ENCODE peak calls at places on chromosome X, in six cellular contexts. One of them, this sample, is unnamed.

GRCh38 chrX:126165721-126166401 is at the start of gene DCAF12L2:
- DNase-seq in left cardiac atrium: peak
- DNase-seq in C1 segment of cervical spinal cord: no peak
- DNase-seq in aorta: no peak
- DNase-seq in AML-193: no peak
- DNase-seq in IMR-90: no peak
- DNase-seq in this sample: no peak

GRCh38 chrX:24343719-24344118 is 16.7 kb upstream of the SUPT20HL1 start:
- DNase-seq in left cardiac atrium: no peak
- DNase-seq in C1 segment of cervical spinal cord: no peak
- DNase-seq in aorta: no peak
- DNase-seq in AML-193: no peak
- DNase-seq in IMR-90: no peak
- DNase-seq in this sample: no peak

GRCh38 chrX:13764765-13765164 is 30.2 kb downstream of the OFD1 start:
- DNase-seq in left cardiac atrium: peak
- DNase-seq in C1 segment of cervical spinal cord: peak
- DNase-seq in aorta: no peak
- DNase-seq in AML-193: no peak
- DNase-seq in IMR-90: no peak
- DNase-seq in this sample: no peak

GRCh38 chrX:14916017-14916674 is 42.9 kb downstream of the MOSPD2 start:
- DNase-seq in left cardiac atrium: no peak
- DNase-seq in C1 segment of cervical spinal cord: no peak
- DNase-seq in aorta: no peak
- DNase-seq in AML-193: no peak
- DNase-seq in IMR-90: peak
- DNase-seq in this sample: no peak

GRCh38 chrX:104136241-104137019 is 20.4 kb downstream of the SLC25A53 start:
- DNase-seq in left cardiac atrium: peak
- DNase-seq in C1 segment of cervical spinal cord: peak
- DNase-seq in aorta: peak
- DNase-seq in AML-193: peak
- DNase-seq in IMR-90: peak
- DNase-seq in this sample: peak

GRCh38 chrX:74585766-74586165 is 28.7 kb downstream of the RLIM start:
- DNase-seq in left cardiac atrium: no peak
- DNase-seq in C1 segment of cervical spinal cord: no peak
- DNase-seq in aorta: no peak
- DNase-seq in AML-193: no peak
- DNase-seq in IMR-90: no peak
- DNase-seq in this sample: no peak

GRCh38 chrX:149453030-149453429 is 52.1 kb downstream of the IDS start:
- DNase-seq in left cardiac atrium: no peak
- DNase-seq in C1 segment of cervical spinal cord: no peak
- DNase-seq in aorta: no peak
- DNase-seq in AML-193: no peak
- DNase-seq in IMR-90: peak
- DNase-seq in this sample: no peak

GRCh38 chrX:31213941-31214340 is 142.1 kb upstream of the FTHL17 start:
- DNase-seq in left cardiac atrium: no peak
- DNase-seq in C1 segment of cervical spinal cord: no peak
- DNase-seq in aorta: no peak
- DNase-seq in AML-193: no peak
- DNase-seq in IMR-90: peak
- DNase-seq in this sample: no peak

GRCh38 chrX:70476934-70477733 is 32.5 kb downstream of the DLG3 start:
- DNase-seq in left cardiac atrium: peak
- DNase-seq in C1 segment of cervical spinal cord: no peak
- DNase-seq in aorta: peak
- DNase-seq in AML-193: no peak
- DNase-seq in IMR-90: peak
- DNase-seq in this sample: no peak

GRCh38 chrX:40152706-40153334 is 55.1 kb upstream of the BCOR start:
- DNase-seq in left cardiac atrium: peak
- DNase-seq in C1 segment of cervical spinal cord: peak
- DNase-seq in aorta: peak
- DNase-seq in AML-193: no peak
- DNase-seq in IMR-90: no peak
- DNase-seq in this sample: no peak

GRCh38 chrX:53445977-53446376 is 11.8 kb upstream of the HSD17B10 start:
- DNase-seq in left cardiac atrium: no peak
- DNase-seq in C1 segment of cervical spinal cord: no peak
- DNase-seq in aorta: no peak
- DNase-seq in AML-193: peak
- DNase-seq in IMR-90: peak
- DNase-seq in this sample: no peak

GRCh38 chrX:48933757-48934156 is 14.9 kb upstream of the PIM2 start:
- DNase-seq in left cardiac atrium: no peak
- DNase-seq in C1 segment of cervical spinal cord: no peak
- DNase-seq in aorta: peak
- DNase-seq in AML-193: no peak
- DNase-seq in IMR-90: no peak
- DNase-seq in this sample: no peak

GRCh38 chrX:155112171-155112570 is 40.9 kb downstream of the BRCC3 start:
- DNase-seq in left cardiac atrium: no peak
- DNase-seq in C1 segment of cervical spinal cord: no peak
- DNase-seq in aorta: no peak
- DNase-seq in AML-193: no peak
- DNase-seq in IMR-90: peak
- DNase-seq in this sample: no peak

GRCh38 chrX:43556207-43556606 is 99.9 kb upstream of the MAOA start:
- DNase-seq in left cardiac atrium: peak
- DNase-seq in C1 segment of cervical spinal cord: no peak
- DNase-seq in aorta: no peak
- DNase-seq in AML-193: no peak
- DNase-seq in IMR-90: no peak
- DNase-seq in this sample: no peak

GRCh38 chrX:69066966-69067525 is 98.2 kb downstream of the PJA1 start:
- DNase-seq in left cardiac atrium: no peak
- DNase-seq in C1 segment of cervical spinal cord: no peak
- DNase-seq in aorta: no peak
- DNase-seq in AML-193: no peak
- DNase-seq in IMR-90: peak
- DNase-seq in this sample: no peak

GRCh38 chrX:12978205-12979010 is 3.5 kb downstream of the TMSB4X start:
- DNase-seq in left cardiac atrium: peak
- DNase-seq in C1 segment of cervical spinal cord: no peak
- DNase-seq in aorta: peak
- DNase-seq in AML-193: peak
- DNase-seq in IMR-90: peak
- DNase-seq in this sample: peak

GRCh38 chrX:129523076-129524055 is at the start of gene SMARCA1:
- DNase-seq in left cardiac atrium: peak
- DNase-seq in C1 segment of cervical spinal cord: peak
- DNase-seq in aorta: peak
- DNase-seq in AML-193: no peak
- DNase-seq in IMR-90: peak
- DNase-seq in this sample: peak

GRCh38 chrX:17580529-17581155 is 156.7 kb upstream of the SCML1 start:
- DNase-seq in left cardiac atrium: no peak
- DNase-seq in C1 segment of cervical spinal cord: no peak
- DNase-seq in aorta: no peak
- DNase-seq in AML-193: no peak
- DNase-seq in IMR-90: peak
- DNase-seq in this sample: no peak

GRCh38 chrX:470686-471085 is 84.0 kb upstream of the PPP2R3B start:
- DNase-seq in left cardiac atrium: no peak
- DNase-seq in C1 segment of cervical spinal cord: no peak
- DNase-seq in aorta: no peak
- DNase-seq in AML-193: no peak
- DNase-seq in IMR-90: no peak
- DNase-seq in this sample: no peak

GRCh38 chrX:20412871-20413486 is 146.3 kb upstream of the RPS6KA3 start:
- DNase-seq in left cardiac atrium: peak
- DNase-seq in C1 segment of cervical spinal cord: peak
- DNase-seq in aorta: peak
- DNase-seq in AML-193: no peak
- DNase-seq in IMR-90: no peak
- DNase-seq in this sample: no peak

GRCh38 chrX:74449937-74450330 is 28.6 kb downstream of the SLC16A2 start:
- DNase-seq in left cardiac atrium: no peak
- DNase-seq in C1 segment of cervical spinal cord: no peak
- DNase-seq in aorta: no peak
- DNase-seq in AML-193: no peak
- DNase-seq in IMR-90: peak
- DNase-seq in this sample: no peak

GRCh38 chrX:9207142-9207541 is 173.2 kb upstream of the FAM9B start:
- DNase-seq in left cardiac atrium: no peak
- DNase-seq in C1 segment of cervical spinal cord: no peak
- DNase-seq in aorta: no peak
- DNase-seq in AML-193: no peak
- DNase-seq in IMR-90: peak
- DNase-seq in this sample: no peak

GRCh38 chrX:95076449-95076848 is 1402.4 kb downstream of the FAM133A start:
- DNase-seq in left cardiac atrium: no peak
- DNase-seq in C1 segment of cervical spinal cord: no peak
- DNase-seq in aorta: no peak
- DNase-seq in AML-193: peak
- DNase-seq in IMR-90: peak
- DNase-seq in this sample: no peak

GRCh38 chrX:45623266-45623665 is 422.6 kb upstream of the DIPK2B start:
- DNase-seq in left cardiac atrium: no peak
- DNase-seq in C1 segment of cervical spinal cord: no peak
- DNase-seq in aorta: no peak
- DNase-seq in AML-193: no peak
- DNase-seq in IMR-90: peak
- DNase-seq in this sample: no peak

GRCh38 chrX:46665232-46666162 is 91.9 kb downstream of the CHST7 start:
- DNase-seq in left cardiac atrium: no peak
- DNase-seq in C1 segment of cervical spinal cord: no peak
- DNase-seq in aorta: no peak
- DNase-seq in AML-193: no peak
- DNase-seq in IMR-90: peak
- DNase-seq in this sample: no peak

GRCh38 chrX:122134291-122134690 is 1049.8 kb upstream of the GRIA3 start:
- DNase-seq in left cardiac atrium: no peak
- DNase-seq in C1 segment of cervical spinal cord: no peak
- DNase-seq in aorta: no peak
- DNase-seq in AML-193: no peak
- DNase-seq in IMR-90: no peak
- DNase-seq in this sample: no peak

GRCh38 chrX:24276011-24276410 is 37.9 kb downstream of the SUPT20HL2 start:
- DNase-seq in left cardiac atrium: no peak
- DNase-seq in C1 segment of cervical spinal cord: no peak
- DNase-seq in aorta: no peak
- DNase-seq in AML-193: no peak
- DNase-seq in IMR-90: no peak
- DNase-seq in this sample: no peak

GRCh38 chrX:107723501-107723900 is 52.1 kb downstream of the TSC22D3 start:
- DNase-seq in left cardiac atrium: no peak
- DNase-seq in C1 segment of cervical spinal cord: no peak
- DNase-seq in aorta: no peak
- DNase-seq in AML-193: no peak
- DNase-seq in IMR-90: no peak
- DNase-seq in this sample: no peak

GRCh38 chrX:72020204-72020603 is 109.6 kb downstream of the NHSL2 start:
- DNase-seq in left cardiac atrium: no peak
- DNase-seq in C1 segment of cervical spinal cord: no peak
- DNase-seq in aorta: no peak
- DNase-seq in AML-193: no peak
- DNase-seq in IMR-90: no peak
- DNase-seq in this sample: no peak

GRCh38 chrX:38166478-38167083 is 54.1 kb downstream of the SRPX start:
- DNase-seq in left cardiac atrium: no peak
- DNase-seq in C1 segment of cervical spinal cord: no peak
- DNase-seq in aorta: no peak
- DNase-seq in AML-193: peak
- DNase-seq in IMR-90: peak
- DNase-seq in this sample: peak

GRCh38 chrX:127011629-127012028 is 192.1 kb downstream of the PRR32 start:
- DNase-seq in left cardiac atrium: no peak
- DNase-seq in C1 segment of cervical spinal cord: no peak
- DNase-seq in aorta: no peak
- DNase-seq in AML-193: no peak
- DNase-seq in IMR-90: no peak
- DNase-seq in this sample: no peak

GRCh38 chrX:47313056-47313455 is 57.3 kb upstream of the ZNF157 start:
- DNase-seq in left cardiac atrium: peak
- DNase-seq in C1 segment of cervical spinal cord: no peak
- DNase-seq in aorta: no peak
- DNase-seq in AML-193: no peak
- DNase-seq in IMR-90: no peak
- DNase-seq in this sample: no peak

GRCh38 chrX:11273544-11273943 is 19.7 kb upstream of the AMELX start:
- DNase-seq in left cardiac atrium: no peak
- DNase-seq in C1 segment of cervical spinal cord: no peak
- DNase-seq in aorta: no peak
- DNase-seq in AML-193: no peak
- DNase-seq in IMR-90: peak
- DNase-seq in this sample: no peak

GRCh38 chrX:130228871-130229270 is 39.8 kb downstream of the ZNF280C start:
- DNase-seq in left cardiac atrium: no peak
- DNase-seq in C1 segment of cervical spinal cord: peak
- DNase-seq in aorta: no peak
- DNase-seq in AML-193: no peak
- DNase-seq in IMR-90: no peak
- DNase-seq in this sample: no peak

GRCh38 chrX:141439651-141440050 is 144.9 kb downstream of the SPANXA1 start:
- DNase-seq in left cardiac atrium: no peak
- DNase-seq in C1 segment of cervical spinal cord: no peak
- DNase-seq in aorta: no peak
- DNase-seq in AML-193: no peak
- DNase-seq in IMR-90: peak
- DNase-seq in this sample: no peak

GRCh38 chrX:115901241-115901640 is 269.3 kb upstream of the AGTR2 start:
- DNase-seq in left cardiac atrium: no peak
- DNase-seq in C1 segment of cervical spinal cord: no peak
- DNase-seq in aorta: no peak
- DNase-seq in AML-193: no peak
- DNase-seq in IMR-90: no peak
- DNase-seq in this sample: no peak

GRCh38 chrX:133374874-133375387 is 40.4 kb downstream of the GPC4 start:
- DNase-seq in left cardiac atrium: no peak
- DNase-seq in C1 segment of cervical spinal cord: no peak
- DNase-seq in aorta: no peak
- DNase-seq in AML-193: no peak
- DNase-seq in IMR-90: no peak
- DNase-seq in this sample: no peak

GRCh38 chrX:83511208-83511607 is 3.1 kb downstream of the POU3F4 start:
- DNase-seq in left cardiac atrium: no peak
- DNase-seq in C1 segment of cervical spinal cord: peak
- DNase-seq in aorta: no peak
- DNase-seq in AML-193: no peak
- DNase-seq in IMR-90: no peak
- DNase-seq in this sample: no peak

GRCh38 chrX:41661366-41662095 is 27.2 kb upstream of the GPR34 start:
- DNase-seq in left cardiac atrium: no peak
- DNase-seq in C1 segment of cervical spinal cord: no peak
- DNase-seq in aorta: no peak
- DNase-seq in AML-193: no peak
- DNase-seq in IMR-90: peak
- DNase-seq in this sample: no peak